ENCODE peak calls at places on chromosomes 5 and 9, in ten cellular contexts. One of them, this sample, is unnamed.

GRCh38 chr9:98533132-98533531 is 175.6 kb downstream of the GABBR2 start:
- DNase-seq in A549: no peak
- DNase-seq in breast epithelium: no peak
- DNase-seq in fibroblast of the aortic adventitia: no peak
- DNase-seq in brain microvascular endothelial cell: no peak
- DNase-seq in GM23338: no peak
- DNase-seq in astrocyte of the cerebellum: no peak
- DNase-seq in body of pancreas: no peak
- DNase-seq in endodermal cell: no peak
- DNase-seq in BJ: no peak
- DNase-seq in this sample: peak

GRCh38 chr9:75418518-75418917 is 330.2 kb downstream of the OSTF1 start:
- DNase-seq in A549: no peak
- DNase-seq in breast epithelium: no peak
- DNase-seq in fibroblast of the aortic adventitia: no peak
- DNase-seq in brain microvascular endothelial cell: no peak
- DNase-seq in GM23338: no peak
- DNase-seq in astrocyte of the cerebellum: no peak
- DNase-seq in body of pancreas: no peak
- DNase-seq in endodermal cell: no peak
- DNase-seq in BJ: no peak
- DNase-seq in this sample: no peak

GRCh38 chr5:27311544-27311943 is 273.2 kb upstream of the CDH9 start:
- DNase-seq in A549: no peak
- DNase-seq in breast epithelium: no peak
- DNase-seq in fibroblast of the aortic adventitia: peak
- DNase-seq in brain microvascular endothelial cell: no peak
- DNase-seq in GM23338: peak
- DNase-seq in astrocyte of the cerebellum: peak
- DNase-seq in body of pancreas: no peak
- DNase-seq in endodermal cell: no peak
- DNase-seq in BJ: no peak
- DNase-seq in this sample: peak

GRCh38 chr5:143208781-143209510 is 194.5 kb downstream of the NR3C1 start:
- DNase-seq in A549: no peak
- DNase-seq in breast epithelium: no peak
- DNase-seq in fibroblast of the aortic adventitia: peak
- DNase-seq in brain microvascular endothelial cell: no peak
- DNase-seq in GM23338: peak
- DNase-seq in astrocyte of the cerebellum: no peak
- DNase-seq in body of pancreas: no peak
- DNase-seq in endodermal cell: no peak
- DNase-seq in BJ: no peak
- DNase-seq in this sample: no peak

GRCh38 chr5:179585903-179586511 is 35.7 kb downstream of the RUFY1 start:
- DNase-seq in A549: no peak
- DNase-seq in breast epithelium: no peak
- DNase-seq in fibroblast of the aortic adventitia: no peak
- DNase-seq in brain microvascular endothelial cell: no peak
- DNase-seq in GM23338: no peak
- DNase-seq in astrocyte of the cerebellum: no peak
- DNase-seq in body of pancreas: no peak
- DNase-seq in endodermal cell: no peak
- DNase-seq in BJ: no peak
- DNase-seq in this sample: no peak

GRCh38 chr5:153159611-153160010 is 330.9 kb upstream of the GRIA1 start:
- DNase-seq in A549: no peak
- DNase-seq in breast epithelium: no peak
- DNase-seq in fibroblast of the aortic adventitia: peak
- DNase-seq in brain microvascular endothelial cell: peak
- DNase-seq in GM23338: no peak
- DNase-seq in astrocyte of the cerebellum: no peak
- DNase-seq in body of pancreas: no peak
- DNase-seq in endodermal cell: no peak
- DNase-seq in BJ: peak
- DNase-seq in this sample: peak

GRCh38 chr5:16994576-16994975 is 58.5 kb upstream of the MYO10 start:
- DNase-seq in A549: no peak
- DNase-seq in breast epithelium: no peak
- DNase-seq in fibroblast of the aortic adventitia: no peak
- DNase-seq in brain microvascular endothelial cell: no peak
- DNase-seq in GM23338: peak
- DNase-seq in astrocyte of the cerebellum: no peak
- DNase-seq in body of pancreas: no peak
- DNase-seq in endodermal cell: peak
- DNase-seq in BJ: no peak
- DNase-seq in this sample: no peak

GRCh38 chr5:55037046-55037771 is 13.2 kb downstream of the GZMK start:
- DNase-seq in A549: no peak
- DNase-seq in breast epithelium: no peak
- DNase-seq in fibroblast of the aortic adventitia: peak
- DNase-seq in brain microvascular endothelial cell: no peak
- DNase-seq in GM23338: peak
- DNase-seq in astrocyte of the cerebellum: no peak
- DNase-seq in body of pancreas: no peak
- DNase-seq in endodermal cell: peak
- DNase-seq in BJ: no peak
- DNase-seq in this sample: peak

GRCh38 chr5:32108167-32108566 is 66.0 kb downstream of the GOLPH3 start:
- DNase-seq in A549: no peak
- DNase-seq in breast epithelium: no peak
- DNase-seq in fibroblast of the aortic adventitia: no peak
- DNase-seq in brain microvascular endothelial cell: no peak
- DNase-seq in GM23338: no peak
- DNase-seq in astrocyte of the cerebellum: no peak
- DNase-seq in body of pancreas: no peak
- DNase-seq in endodermal cell: no peak
- DNase-seq in BJ: no peak
- DNase-seq in this sample: no peak

GRCh38 chr9:108565651-108566378 is 290.0 kb downstream of the ACTL7B start:
- DNase-seq in A549: peak
- DNase-seq in breast epithelium: no peak
- DNase-seq in fibroblast of the aortic adventitia: peak
- DNase-seq in brain microvascular endothelial cell: peak
- DNase-seq in GM23338: peak
- DNase-seq in astrocyte of the cerebellum: peak
- DNase-seq in body of pancreas: peak
- DNase-seq in endodermal cell: peak
- DNase-seq in BJ: peak
- DNase-seq in this sample: peak

GRCh38 chr9:4334439-4334838 is 34.6 kb upstream of the GLIS3 start:
- DNase-seq in A549: peak
- DNase-seq in breast epithelium: peak
- DNase-seq in fibroblast of the aortic adventitia: no peak
- DNase-seq in brain microvascular endothelial cell: no peak
- DNase-seq in GM23338: peak
- DNase-seq in astrocyte of the cerebellum: no peak
- DNase-seq in body of pancreas: peak
- DNase-seq in endodermal cell: peak
- DNase-seq in BJ: no peak
- DNase-seq in this sample: no peak

GRCh38 chr9:81635526-81636279 is 53.6 kb downstream of the TLE1 start:
- DNase-seq in A549: no peak
- DNase-seq in breast epithelium: no peak
- DNase-seq in fibroblast of the aortic adventitia: peak
- DNase-seq in brain microvascular endothelial cell: no peak
- DNase-seq in GM23338: no peak
- DNase-seq in astrocyte of the cerebellum: no peak
- DNase-seq in body of pancreas: no peak
- DNase-seq in endodermal cell: no peak
- DNase-seq in BJ: peak
- DNase-seq in this sample: peak

GRCh38 chr9:136994885-136995224 is 1.5 kb downstream of the CLIC3 start:
- DNase-seq in A549: no peak
- DNase-seq in breast epithelium: no peak
- DNase-seq in fibroblast of the aortic adventitia: no peak
- DNase-seq in brain microvascular endothelial cell: no peak
- DNase-seq in GM23338: peak
- DNase-seq in astrocyte of the cerebellum: no peak
- DNase-seq in body of pancreas: no peak
- DNase-seq in endodermal cell: no peak
- DNase-seq in BJ: no peak
- DNase-seq in this sample: no peak
- H3K4me3 ChIP-seq in A549: no peak
- H3K4me3 ChIP-seq in breast epithelium: no peak
- H3K4me3 ChIP-seq in fibroblast of the aortic adventitia: no peak
- H3K4me3 ChIP-seq in brain microvascular endothelial cell: peak
- H3K4me3 ChIP-seq in GM23338: peak
- H3K4me3 ChIP-seq in astrocyte of the cerebellum: no peak
- H3K4me3 ChIP-seq in body of pancreas: no peak
- H3K4me3 ChIP-seq in endodermal cell: no peak
- H3K4me3 ChIP-seq in BJ: no peak
- H3K4me3 ChIP-seq in this sample: no peak

DNA sequence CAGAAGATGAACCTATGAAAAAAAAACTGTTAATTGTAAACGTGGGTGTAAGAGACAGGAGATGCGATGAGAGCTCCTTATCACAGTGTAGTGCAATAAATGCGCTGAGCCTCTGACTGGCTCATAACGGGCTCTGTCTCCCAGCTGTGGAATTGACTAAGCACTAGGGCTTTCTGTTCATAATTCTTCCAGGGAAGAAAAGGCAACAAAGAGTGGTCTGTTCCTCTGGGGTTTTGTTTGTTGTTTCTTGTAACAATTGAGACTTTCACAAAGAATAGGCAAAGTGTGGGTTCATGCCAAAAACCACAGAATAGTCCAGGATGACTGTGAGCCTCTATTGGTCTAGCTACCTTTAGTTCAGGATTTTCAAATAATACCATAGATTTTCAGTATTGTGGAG is 39.4 kb downstream of the UBE2QL1 start:
- DNase-seq in A549: no peak
- DNase-seq in breast epithelium: no peak
- DNase-seq in fibroblast of the aortic adventitia: no peak
- DNase-seq in brain microvascular endothelial cell: no peak
- DNase-seq in GM23338: no peak
- DNase-seq in astrocyte of the cerebellum: no peak
- DNase-seq in body of pancreas: no peak
- DNase-seq in endodermal cell: no peak
- DNase-seq in BJ: no peak
- DNase-seq in this sample: no peak
- TF ChIP-seq CTCF in A549: no peak
- TF ChIP-seq CTCF in breast epithelium: no peak
- TF ChIP-seq CTCF in fibroblast of the aortic adventitia: no peak
- TF ChIP-seq CTCF in brain microvascular endothelial cell: no peak
- TF ChIP-seq CTCF in GM23338: no peak
- TF ChIP-seq CTCF in astrocyte of the cerebellum: no peak
- TF ChIP-seq CTCF in body of pancreas: no peak
- TF ChIP-seq CTCF in endodermal cell: no peak
- TF ChIP-seq CTCF in BJ: no peak
- TF ChIP-seq CTCF in this sample: no peak

GRCh38 chr9:113349044-113349433 is 302 bp upstream of the BSPRY start:
- DNase-seq in A549: no peak
- DNase-seq in breast epithelium: no peak
- DNase-seq in fibroblast of the aortic adventitia: no peak
- DNase-seq in brain microvascular endothelial cell: no peak
- DNase-seq in GM23338: peak
- DNase-seq in astrocyte of the cerebellum: no peak
- DNase-seq in body of pancreas: no peak
- DNase-seq in endodermal cell: no peak
- DNase-seq in BJ: no peak
- DNase-seq in this sample: no peak
- H3K4me3 ChIP-seq in A549: peak
- H3K4me3 ChIP-seq in breast epithelium: no peak
- H3K4me3 ChIP-seq in fibroblast of the aortic adventitia: no peak
- H3K4me3 ChIP-seq in brain microvascular endothelial cell: no peak
- H3K4me3 ChIP-seq in GM23338: peak
- H3K4me3 ChIP-seq in astrocyte of the cerebellum: no peak
- H3K4me3 ChIP-seq in body of pancreas: no peak
- H3K4me3 ChIP-seq in endodermal cell: peak
- H3K4me3 ChIP-seq in BJ: no peak
- H3K4me3 ChIP-seq in this sample: no peak

GRCh38 chr9:73183917-73184861 is 32.5 kb downstream of the ANXA1 start:
- DNase-seq in A549: no peak
- DNase-seq in breast epithelium: no peak
- DNase-seq in fibroblast of the aortic adventitia: peak
- DNase-seq in brain microvascular endothelial cell: no peak
- DNase-seq in GM23338: peak
- DNase-seq in astrocyte of the cerebellum: peak
- DNase-seq in body of pancreas: no peak
- DNase-seq in endodermal cell: no peak
- DNase-seq in BJ: no peak
- DNase-seq in this sample: peak
- TF ChIP-seq CTCF in A549: peak
- TF ChIP-seq CTCF in breast epithelium: peak
- TF ChIP-seq CTCF in fibroblast of the aortic adventitia: peak
- TF ChIP-seq CTCF in brain microvascular endothelial cell: peak
- TF ChIP-seq CTCF in GM23338: peak
- TF ChIP-seq CTCF in astrocyte of the cerebellum: no peak
- TF ChIP-seq CTCF in body of pancreas: peak
- TF ChIP-seq CTCF in endodermal cell: peak
- TF ChIP-seq CTCF in BJ: peak
- TF ChIP-seq CTCF in this sample: peak

GRCh38 chr5:83551826-83552225 is 80.3 kb downstream of the VCAN start:
- DNase-seq in A549: no peak
- DNase-seq in breast epithelium: no peak
- DNase-seq in fibroblast of the aortic adventitia: peak
- DNase-seq in brain microvascular endothelial cell: no peak
- DNase-seq in GM23338: no peak
- DNase-seq in astrocyte of the cerebellum: no peak
- DNase-seq in body of pancreas: no peak
- DNase-seq in endodermal cell: no peak
- DNase-seq in BJ: no peak
- DNase-seq in this sample: peak

GRCh38 chr5:83547889-83548288 is 76.3 kb downstream of the VCAN start:
- DNase-seq in A549: no peak
- DNase-seq in breast epithelium: no peak
- DNase-seq in fibroblast of the aortic adventitia: no peak
- DNase-seq in brain microvascular endothelial cell: no peak
- DNase-seq in GM23338: no peak
- DNase-seq in astrocyte of the cerebellum: no peak
- DNase-seq in body of pancreas: no peak
- DNase-seq in endodermal cell: no peak
- DNase-seq in BJ: no peak
- DNase-seq in this sample: no peak

GRCh38 chr5:83549681-83550080 is 78.1 kb downstream of the VCAN start:
- DNase-seq in A549: no peak
- DNase-seq in breast epithelium: no peak
- DNase-seq in fibroblast of the aortic adventitia: no peak
- DNase-seq in brain microvascular endothelial cell: no peak
- DNase-seq in GM23338: no peak
- DNase-seq in astrocyte of the cerebellum: no peak
- DNase-seq in body of pancreas: no peak
- DNase-seq in endodermal cell: no peak
- DNase-seq in BJ: no peak
- DNase-seq in this sample: peak

GRCh38 chr5:83547156-83547555 is 75.6 kb downstream of the VCAN start:
- DNase-seq in A549: no peak
- DNase-seq in breast epithelium: no peak
- DNase-seq in fibroblast of the aortic adventitia: peak
- DNase-seq in brain microvascular endothelial cell: no peak
- DNase-seq in GM23338: no peak
- DNase-seq in astrocyte of the cerebellum: peak
- DNase-seq in body of pancreas: no peak
- DNase-seq in endodermal cell: no peak
- DNase-seq in BJ: no peak
- DNase-seq in this sample: no peak

GRCh38 chr5:83548556-83548955 is 77.0 kb downstream of the VCAN start:
- DNase-seq in A549: no peak
- DNase-seq in breast epithelium: no peak
- DNase-seq in fibroblast of the aortic adventitia: peak
- DNase-seq in brain microvascular endothelial cell: no peak
- DNase-seq in GM23338: no peak
- DNase-seq in astrocyte of the cerebellum: peak
- DNase-seq in body of pancreas: no peak
- DNase-seq in endodermal cell: no peak
- DNase-seq in BJ: peak
- DNase-seq in this sample: peak
- H3K4me3 ChIP-seq in A549: no peak
- H3K4me3 ChIP-seq in breast epithelium: no peak
- H3K4me3 ChIP-seq in fibroblast of the aortic adventitia: no peak
- H3K4me3 ChIP-seq in brain microvascular endothelial cell: no peak
- H3K4me3 ChIP-seq in GM23338: no peak
- H3K4me3 ChIP-seq in astrocyte of the cerebellum: no peak
- H3K4me3 ChIP-seq in body of pancreas: no peak
- H3K4me3 ChIP-seq in endodermal cell: no peak
- H3K4me3 ChIP-seq in BJ: no peak
- H3K4me3 ChIP-seq in this sample: no peak